ENCODE peak calls at places on chromosomes 3 and 15, in five cellular contexts. K is HepG2, N is GM23338, X is K562, L is upper lobe of left lung. W is an unnamed sample.

GRCh38 chr3:178771511-178771910 is 235.3 kb downstream of the KCNMB2 start:
- ATAC-seq in N (no peak), K (no peak), X (no peak), L (no peak), W (no peak)

GRCh38 chr15:48865387-48866079 is 12.4 kb upstream of the EID1 start:
- ATAC-seq in L (peak), N (peak), K (no peak), X (no peak), W (no peak)

GRCh38 chr3:191566469-191566868 is 105.5 kb downstream of the PYDC2 start:
- ATAC-seq in X (no peak), L (no peak), N (no peak), K (no peak), W (no peak)

GRCh38 chr15:75921732-75922703 is 18.3 kb downstream of the FBXO22 start:
- ATAC-seq in K (peak), X (peak), N (peak), L (peak), W (peak)

GRCh38 chr3:5238545-5238944 is 51.0 kb downstream of the EDEM1 start:
- ATAC-seq in K (no peak), N (no peak), X (peak), L (no peak), W (no peak)

GRCh38 chr3:182716114-182716688 is 77.1 kb upstream of the ATP11B start:
- ATAC-seq in K (no peak), X (peak), N (peak), L (no peak), W (no peak)

GRCh38 chr15:92095691-92096090 is 242.2 kb downstream of the SLCO3A1 start:
- ATAC-seq in K (no peak), L (no peak), X (no peak), N (no peak), W (no peak)

GRCh38 chr15:57859130-57859685 is 152.7 kb downstream of the POLR2M start:
- ATAC-seq in N (no peak), X (no peak), K (no peak), L (no peak), W (no peak)

GRCh38 chr3:105584351-105584790 is 217.7 kb downstream of the ALCAM start:
- ATAC-seq in X (no peak), K (peak), N (peak), L (no peak), W (no peak)

GRCh38 chr3:66494964-66495581 is 5.7 kb downstream of the LRIG1 start:
- ATAC-seq in N (peak), L (no peak), X (no peak), K (no peak), W (no peak)

GRCh38 chr3:197686899-197687298 is 49.8 kb downstream of the RUBCN start:
- ATAC-seq in N (no peak), X (no peak), L (no peak), K (no peak), W (no peak)

GRCh38 chr3:140823106-140823505 is 118.5 kb upstream of the SLC25A36 start:
- ATAC-seq in K (peak), X (no peak), N (peak), L (no peak), W (no peak)

GRCh38 chr3:32175607-32176197 is 62.8 kb upstream of the CMTM8 start:
- ATAC-seq in X (peak), L (no peak), N (peak), K (no peak), W (no peak)

GRCh38 chr3:86986666-86987420 is 4.1 kb downstream of the VGLL3 start:
- ATAC-seq in N (no peak), L (no peak), X (no peak), K (no peak), W (no peak)

GRCh38 chr15:78004222-78004727 is 73.2 kb downstream of the TBC1D2B start:
- ATAC-seq in K (no peak), X (no peak), L (no peak), N (no peak), W (no peak)

GRCh38 chr15:78006567-78007205 is 70.8 kb downstream of the TBC1D2B start:
- ATAC-seq in K (no peak), L (no peak), N (no peak), X (no peak), W (no peak)

GRCh38 chr15:78003539-78004008 is 73.9 kb downstream of the TBC1D2B start:
- ATAC-seq in N (peak), X (no peak), L (no peak), K (no peak), W (no peak)

GRCh38 chr15:78002996-78003395 is 74.5 kb downstream of the TBC1D2B start:
- ATAC-seq in N (no peak), X (no peak), L (no peak), K (no peak), W (no peak)

DNA sequence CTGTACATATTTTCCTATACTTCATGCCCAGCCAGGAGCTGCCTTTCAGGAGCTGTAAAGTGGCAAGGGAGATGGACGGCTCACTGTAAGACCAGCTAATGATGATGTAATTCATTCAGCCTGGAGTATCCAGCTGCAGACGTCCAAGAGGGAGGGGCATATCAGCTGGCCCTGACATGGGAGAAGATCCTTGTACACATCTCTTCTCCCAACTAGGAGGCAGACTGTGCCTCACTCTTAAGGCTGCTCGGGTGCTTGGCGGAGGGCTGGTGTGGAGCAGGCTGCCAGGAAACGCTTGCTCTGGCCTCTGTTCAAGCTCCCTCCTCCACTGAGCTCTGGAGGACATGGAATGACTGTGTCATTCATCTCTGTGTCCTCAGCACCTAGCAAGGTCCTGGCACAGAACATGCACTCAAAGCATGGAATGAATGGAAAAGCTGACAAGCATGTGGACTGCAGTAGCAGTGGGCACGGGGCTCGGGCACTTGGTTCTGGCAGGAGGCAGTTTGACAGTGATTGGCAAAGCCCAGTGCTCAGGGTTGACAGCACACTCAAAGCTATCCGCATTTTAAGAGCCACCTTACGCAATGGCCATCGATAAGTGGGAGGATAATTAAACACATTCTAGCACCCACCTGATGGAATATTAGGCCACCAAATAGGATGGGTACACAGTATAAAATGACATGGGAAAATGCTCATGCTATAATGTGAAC is 72.4 kb downstream of the TBC1D2B start:
- ATAC-seq in X (peak), K (no peak), N (no peak), L (peak), W (peak)
- TF ChIP-seq POLR2AphosphoS5 in X (no peak), K (no peak), N (no peak), L (peak), W (peak)

DNA sequence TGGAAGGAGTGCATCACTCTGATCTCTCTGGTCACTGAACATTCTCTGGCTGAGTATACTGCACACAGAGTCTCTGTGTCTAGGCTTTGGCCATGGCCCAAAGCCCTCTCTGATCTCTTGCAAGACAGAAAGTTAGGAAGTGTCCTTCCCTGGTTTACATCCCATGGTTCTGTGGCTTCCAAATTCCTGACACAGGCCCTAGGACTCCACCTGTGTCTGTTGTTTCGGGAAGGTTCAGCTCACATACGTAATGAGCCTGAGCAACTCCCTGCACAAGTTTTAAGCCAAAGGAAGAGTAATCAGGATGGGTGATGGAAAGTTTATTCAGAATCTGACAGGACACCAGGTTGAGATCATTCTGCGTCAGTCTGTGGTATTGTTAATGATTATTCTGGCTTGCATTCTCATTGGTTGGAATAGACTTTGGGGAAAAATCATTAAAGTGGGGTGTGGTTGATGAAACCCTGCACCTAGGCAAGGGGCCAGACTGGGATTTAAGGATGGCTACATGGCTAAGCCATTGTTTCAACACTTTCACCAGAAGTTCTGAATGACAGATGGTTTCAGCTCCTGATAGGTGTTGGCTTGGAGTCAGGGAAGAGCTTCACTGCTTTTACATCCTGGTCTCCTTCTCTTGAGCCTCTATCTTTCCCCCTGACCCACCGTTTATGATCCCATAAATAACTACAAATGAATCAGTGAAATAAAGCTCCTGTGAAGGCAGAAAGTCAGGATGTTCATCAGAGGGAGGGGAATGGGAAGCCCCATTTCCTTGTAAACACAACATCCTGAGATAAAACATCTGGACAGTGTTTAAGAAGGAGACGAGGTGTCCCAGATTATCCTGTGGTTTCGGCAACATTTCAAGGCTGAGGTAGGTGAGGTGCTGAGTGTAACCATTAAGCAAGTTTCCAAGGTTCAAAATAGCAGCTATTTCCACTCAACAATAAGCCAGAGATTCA is 14.1 kb downstream of the LCMT2 start:
- ATAC-seq in X (no peak), N (no peak), L (peak), K (no peak), W (peak)
- TF ChIP-seq POLR2AphosphoS5 in X (no peak), N (no peak), L (no peak), K (no peak), W (no peak)

GRCh38 chr3:31092748-31093607 is 198.5 kb upstream of the GADL1 start:
- ATAC-seq in X (no peak), L (peak), N (no peak), K (no peak), W (peak)
- TF ChIP-seq POLR2AphosphoS5 in X (no peak), L (no peak), N (no peak), K (no peak), W (no peak)

DNA sequence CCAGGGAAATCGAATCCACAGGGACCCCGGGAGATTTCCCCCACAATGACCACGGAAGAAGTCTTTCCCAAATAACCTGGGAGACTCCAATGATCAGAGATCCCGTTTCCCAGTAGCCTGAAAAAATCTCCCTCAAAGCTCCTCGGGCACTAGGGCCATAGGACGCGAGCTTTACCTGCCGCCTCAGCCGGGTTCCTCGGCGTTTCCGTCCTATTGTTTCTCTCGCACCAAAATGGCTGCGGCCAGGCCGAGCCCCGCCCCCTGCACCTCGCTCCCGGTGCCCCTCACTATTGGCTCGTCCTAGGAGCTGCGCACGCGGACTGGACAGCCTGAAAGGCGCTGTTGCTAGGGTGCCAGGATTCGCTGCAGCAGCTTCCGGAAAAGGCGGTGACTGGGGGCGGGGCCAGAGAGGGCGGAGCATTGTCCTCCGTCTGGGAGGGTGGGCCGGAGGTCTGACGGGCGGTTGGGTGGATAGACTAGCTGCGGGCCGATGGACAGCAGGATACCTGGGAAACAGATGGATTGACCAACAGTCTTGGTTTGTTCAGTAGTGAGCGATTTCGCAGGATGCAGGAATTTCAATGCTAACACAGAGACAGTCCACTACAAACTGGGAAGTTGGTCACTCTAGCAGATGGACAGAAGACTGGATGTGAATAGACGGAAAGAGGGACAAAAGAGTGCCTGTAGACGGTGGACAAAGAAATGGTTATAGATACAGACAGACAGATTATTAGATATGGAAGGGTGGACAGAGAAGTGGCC is at the start of gene IP6K2:
- ATAC-seq in L (peak), X (peak), K (peak), N (peak), W (peak)
- TF ChIP-seq POLR2AphosphoS5 in L (peak), X (peak), K (peak), N (peak), W (peak)

GRCh38 chr3:117454236-117454635 is 744.7 kb downstream of the TUSC7 start:
- ATAC-seq in N (peak), X (no peak), L (no peak), K (no peak), W (no peak)
- TF ChIP-seq POLR2AphosphoS5 in N (no peak), X (no peak), L (no peak), K (no peak), W (no peak)

DNA sequence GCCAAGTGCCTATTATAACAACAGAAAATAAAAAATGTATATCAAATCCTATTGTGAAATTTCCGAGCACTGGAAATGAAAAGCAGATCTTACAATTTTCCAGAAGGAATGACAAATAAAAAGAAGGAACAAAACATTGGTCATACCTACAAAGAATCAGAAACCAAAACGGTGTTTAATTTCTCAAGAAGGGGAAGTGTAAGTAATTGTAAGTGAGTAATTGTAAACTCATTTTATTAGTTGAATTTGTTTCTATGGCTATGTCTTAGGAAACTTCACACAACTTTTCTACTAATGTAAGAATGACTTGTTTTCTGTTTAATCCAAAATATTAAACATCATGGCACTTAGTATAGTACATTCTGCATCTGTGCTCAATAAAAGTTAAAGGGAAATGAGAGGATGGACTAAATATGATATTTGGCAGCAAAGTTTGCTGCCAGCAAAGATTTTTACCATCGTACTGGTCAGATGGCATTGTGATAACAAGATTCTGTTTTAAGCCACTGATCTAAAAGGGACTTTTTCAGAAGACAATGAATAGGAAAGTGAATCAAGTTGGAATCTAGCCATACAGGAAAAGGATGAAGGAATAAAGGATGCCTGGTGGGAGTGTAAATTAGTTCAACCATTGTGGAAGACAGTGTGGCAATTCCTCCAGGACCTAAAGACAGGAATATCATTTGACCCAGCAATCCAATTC is 232.4 kb downstream of the NFKBIZ start:
- ATAC-seq in K (no peak), L (no peak), N (no peak), X (no peak), W (no peak)
- TF ChIP-seq POLR2AphosphoS5 in K (no peak), L (no peak), N (no peak), X (no peak), W (no peak)

GRCh38 chr3:28218917-28219198 is 22.6 kb upstream of the CMC1 start:
- ATAC-seq in X (no peak), N (no peak), K (no peak), L (no peak), W (no peak)
- TF ChIP-seq POLR2AphosphoS5 in X (no peak), N (no peak), K (no peak), L (no peak), W (no peak)

DNA sequence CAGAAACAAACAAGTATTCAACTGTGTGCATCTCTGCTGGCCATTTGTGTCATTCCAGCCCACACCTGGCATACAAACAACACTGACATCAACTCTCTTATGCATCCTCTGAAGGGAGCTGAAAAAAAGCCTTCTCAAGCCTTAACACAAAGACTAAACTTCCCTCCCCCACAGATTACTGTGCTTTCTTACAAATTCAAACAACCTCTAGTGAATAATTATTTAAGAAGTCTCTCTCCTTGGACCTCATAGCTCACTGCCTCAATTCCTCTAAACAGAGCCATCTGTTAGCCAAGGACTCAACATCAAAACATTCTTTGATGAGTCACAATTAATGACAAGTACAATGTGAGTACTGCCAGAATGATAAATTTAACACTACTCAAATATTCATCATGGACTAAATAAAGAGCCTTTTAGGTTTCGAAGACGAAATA is 132.1 kb downstream of the WDR76 start:
- ATAC-seq in L (peak), N (peak), X (no peak), K (no peak), W (no peak)
- TF ChIP-seq POLR2AphosphoS5 in L (no peak), N (no peak), X (no peak), K (no peak), W (peak)

GRCh38 chr3:71065764-71066013 is 517.8 kb downstream of the FOXP1 start:
- ATAC-seq in L (no peak), K (no peak), X (no peak), N (no peak), W (no peak)

GRCh38 chr3:71063768-71064287 is 519.7 kb downstream of the FOXP1 start:
- ATAC-seq in L (peak), N (peak), K (peak), X (peak), W (no peak)

GRCh38 chr3:71062920-71063767 is 520.4 kb downstream of the FOXP1 start:
- ATAC-seq in N (no peak), X (peak), K (no peak), L (no peak), W (no peak)

GRCh38 chr3:71064976-71065763 is 518.4 kb downstream of the FOXP1 start:
- ATAC-seq in N (peak), K (peak), L (peak), X (peak), W (peak)

GRCh38 chr3:71064288-71064975 is 519.1 kb downstream of the FOXP1 start:
- ATAC-seq in L (peak), N (peak), X (peak), K (peak), W (peak)
- TF ChIP-seq POLR2AphosphoS5 in L (no peak), N (no peak), X (no peak), K (no peak), W (peak)

GRCh38 chr3:94365006-94365405 is 302.1 kb downstream of the NSUN3 start:
- ATAC-seq in L (no peak), K (no peak), X (no peak), N (no peak), W (no peak)

GRCh38 chr3:94360982-94361381 is 298.1 kb downstream of the NSUN3 start:
- ATAC-seq in N (no peak), K (no peak), X (no peak), L (peak), W (peak)
- TF ChIP-seq POLR2AphosphoS5 in N (no peak), K (no peak), X (no peak), L (no peak), W (peak)